ENCODE peak calls at places on chromosomes 11 and 22, in seven cellular contexts. One of them, this sample, is unnamed.

GRCh38 chr22:49964136-49964492 is 3.5 kb downstream of the PIM3 start:
- DNase-seq in dorsolateral prefrontal cortex: peak
- DNase-seq in NCI-H1105: no peak
- DNase-seq in thoracic aorta: no peak
- DNase-seq in neuronal stem cell: no peak
- DNase-seq in ELF-1: no peak
- DNase-seq in NCI-H1417 treated with DMSO at 0.1 percent for 48 hours: no peak
- DNase-seq in this sample: no peak

GRCh38 chr11:12842933-12843636 is 166.0 kb upstream of the RASSF10 start:
- DNase-seq in NCI-H1417 treated with DMSO at 0.1 percent for 48 hours: peak
- DNase-seq in thoracic aorta: no peak
- DNase-seq in dorsolateral prefrontal cortex: no peak
- DNase-seq in ELF-1: peak
- DNase-seq in NCI-H1105: peak
- DNase-seq in neuronal stem cell: peak
- DNase-seq in this sample: no peak

GRCh38 chr11:69881467-69882269 is 62.5 kb upstream of the FGF3 start:
- DNase-seq in thoracic aorta: no peak
- DNase-seq in dorsolateral prefrontal cortex: peak
- DNase-seq in ELF-1: peak
- DNase-seq in NCI-H1417 treated with DMSO at 0.1 percent for 48 hours: no peak
- DNase-seq in neuronal stem cell: no peak
- DNase-seq in NCI-H1105: no peak
- DNase-seq in this sample: no peak

GRCh38 chr11:14119357-14119756 is 156.8 kb downstream of the SPON1 start:
- DNase-seq in thoracic aorta: no peak
- DNase-seq in dorsolateral prefrontal cortex: no peak
- DNase-seq in ELF-1: no peak
- DNase-seq in NCI-H1417 treated with DMSO at 0.1 percent for 48 hours: no peak
- DNase-seq in NCI-H1105: no peak
- DNase-seq in neuronal stem cell: no peak
- DNase-seq in this sample: no peak

GRCh38 chr11:13928566-13929251 is 33.8 kb upstream of the SPON1 start:
- DNase-seq in neuronal stem cell: no peak
- DNase-seq in ELF-1: no peak
- DNase-seq in thoracic aorta: no peak
- DNase-seq in NCI-H1417 treated with DMSO at 0.1 percent for 48 hours: no peak
- DNase-seq in dorsolateral prefrontal cortex: no peak
- DNase-seq in NCI-H1105: no peak
- DNase-seq in this sample: no peak

GRCh38 chr11:68411501-68411991 is 49.0 kb upstream of the PPP6R3 start:
- DNase-seq in thoracic aorta: no peak
- DNase-seq in dorsolateral prefrontal cortex: no peak
- DNase-seq in NCI-H1417 treated with DMSO at 0.1 percent for 48 hours: peak
- DNase-seq in NCI-H1105: no peak
- DNase-seq in neuronal stem cell: no peak
- DNase-seq in ELF-1: no peak
- DNase-seq in this sample: no peak

GRCh38 chr11:59267196-59267595 is 54.5 kb upstream of the MPEG1 start:
- DNase-seq in NCI-H1105: no peak
- DNase-seq in thoracic aorta: no peak
- DNase-seq in neuronal stem cell: no peak
- DNase-seq in ELF-1: no peak
- DNase-seq in NCI-H1417 treated with DMSO at 0.1 percent for 48 hours: no peak
- DNase-seq in dorsolateral prefrontal cortex: no peak
- DNase-seq in this sample: no peak

GRCh38 chr11:74321487-74322188 is 10.2 kb upstream of the P4HA3 start:
- DNase-seq in ELF-1: peak
- DNase-seq in thoracic aorta: no peak
- DNase-seq in dorsolateral prefrontal cortex: no peak
- DNase-seq in neuronal stem cell: no peak
- DNase-seq in NCI-H1417 treated with DMSO at 0.1 percent for 48 hours: no peak
- DNase-seq in NCI-H1105: peak
- DNase-seq in this sample: no peak

GRCh38 chr22:44351685-44352377 is 39.1 kb upstream of the SHISAL1 start:
- DNase-seq in thoracic aorta: no peak
- DNase-seq in dorsolateral prefrontal cortex: no peak
- DNase-seq in ELF-1: peak
- DNase-seq in NCI-H1417 treated with DMSO at 0.1 percent for 48 hours: no peak
- DNase-seq in NCI-H1105: peak
- DNase-seq in neuronal stem cell: no peak
- DNase-seq in this sample: no peak

GRCh38 chr11:62427630-62428233 is 8.9 kb downstream of the SCGB1A1 start:
- DNase-seq in dorsolateral prefrontal cortex: no peak
- DNase-seq in ELF-1: no peak
- DNase-seq in thoracic aorta: no peak
- DNase-seq in NCI-H1417 treated with DMSO at 0.1 percent for 48 hours: no peak
- DNase-seq in neuronal stem cell: no peak
- DNase-seq in NCI-H1105: no peak
- DNase-seq in this sample: no peak

GRCh38 chr11:66676279-66676919 is 1.3 kb downstream of the RBM4B start:
- DNase-seq in neuronal stem cell: no peak
- DNase-seq in NCI-H1105: no peak
- DNase-seq in NCI-H1417 treated with DMSO at 0.1 percent for 48 hours: no peak
- DNase-seq in ELF-1: no peak
- DNase-seq in thoracic aorta: no peak
- DNase-seq in dorsolateral prefrontal cortex: no peak
- DNase-seq in this sample: no peak

GRCh38 chr22:27629908-27630733 is 171.4 kb downstream of the MN1 start:
- DNase-seq in dorsolateral prefrontal cortex: no peak
- DNase-seq in thoracic aorta: no peak
- DNase-seq in NCI-H1417 treated with DMSO at 0.1 percent for 48 hours: no peak
- DNase-seq in ELF-1: peak
- DNase-seq in NCI-H1105: no peak
- DNase-seq in neuronal stem cell: no peak
- DNase-seq in this sample: no peak

GRCh38 chr11:57294225-57295131 is 30.3 kb downstream of the TNKS1BP1 start:
- DNase-seq in NCI-H1417 treated with DMSO at 0.1 percent for 48 hours: no peak
- DNase-seq in thoracic aorta: no peak
- DNase-seq in neuronal stem cell: no peak
- DNase-seq in dorsolateral prefrontal cortex: no peak
- DNase-seq in NCI-H1105: peak
- DNase-seq in ELF-1: no peak
- DNase-seq in this sample: no peak

This sample was measured in osteocyte.